ENCODE peak calls at places on chromosomes 13 and 19, in five cellular contexts. O is GM12878, Q is A549, Y is K562, V is HepG2. G is an unnamed sample.

GRCh38 chr13:24148414-24149305 is 11.9 kb upstream of the SPATA13 start:
- DNase-seq in O (no peak), Y (no peak), Q (peak; percentile 92), V (peak; percentile 90), G (peak; percentile 72)

GRCh38 chr19:41575998-41576397 is at the start of gene CEACAM21:
- DNase-seq in O (no peak), Q (no peak), Y (no peak), V (no peak), G (no peak)

GRCh38 chr19:6564393-6564792 is 26.6 kb downstream of the CD70 start:
- DNase-seq in Y (peak; percentile 69), V (peak; percentile 18), Q (no peak), O (no peak), G (peak; percentile 44)

GRCh38 chr19:17020823-17021222 is 5.8 kb downstream of the CPAMD8 start:
- DNase-seq in O (no peak), V (no peak), Q (no peak), Y (peak; percentile 65), G (peak; percentile 37)

GRCh38 chr13:41505209-41505835 is 48.0 kb downstream of the RGCC start:
- DNase-seq in Y (no peak), V (no peak), Q (no peak), O (no peak), G (no peak)

GRCh38 chr13:107348931-107349330 is 781.0 kb upstream of the ARGLU1 start:
- DNase-seq in Q (no peak), O (no peak), V (no peak), Y (no peak), G (no peak)

GRCh38 chr19:17762505-17763229 is 11.4 kb downstream of the FCHO1 start:
- DNase-seq in O (no peak), V (peak; percentile 59), Q (peak; percentile 38), Y (peak; percentile 84), G (peak; percentile 98)

GRCh38 chr13:75481176-75482069 is 546 bp downstream of the TBC1D4 start:
- DNase-seq in Y (peak; percentile 8), V (no peak), O (no peak), Q (peak; percentile 8), G (peak; percentile 68)

GRCh38 chr19:343451-343931 is 1.1 kb downstream of the MIER2 start:
- DNase-seq in V (no peak), O (no peak), Q (no peak), Y (no peak), G (peak; percentile 17)

GRCh38 chr19:5358173-5358800 is 17.7 kb upstream of the PTPRS start:
- DNase-seq in O (no peak), Q (no peak), V (peak; percentile 27), Y (peak; percentile 67), G (peak; percentile 82)

GRCh38 chr19:37867831-37868230 is 38.6 kb downstream of the WDR87 start:
- DNase-seq in Y (no peak), Q (no peak), V (no peak), O (no peak), G (no peak)

GRCh38 chr13:34179481-34179880 is 361.5 kb downstream of the RFC3 start:
- DNase-seq in O (no peak), Y (no peak), Q (no peak), V (no peak), G (peak; percentile 51)

GRCh38 chr19:307111-307531 is 15.9 kb upstream of the PLPP2 start:
- DNase-seq in Y (no peak), V (no peak), O (no peak), Q (no peak), G (no peak)

GRCh38 chr19:10270180-10270615 is 722 bp upstream of the ICAM1 start:
- DNase-seq in Q (no peak), V (no peak), O (no peak), Y (peak; percentile 72), G (peak; percentile 47)

GRCh38 chr13:42494157-42494556 is 79.8 kb upstream of the TNFSF11 start:
- DNase-seq in Q (no peak), Y (no peak), V (no peak), O (no peak), G (no peak)

GRCh38 chr13:45512148-45512498 is 47.4 kb downstream of the COG3 start:
- DNase-seq in Y (no peak), V (no peak), Q (no peak), O (no peak), G (no peak)

GRCh38 chr13:41383400-41383799 is 72.3 kb downstream of the NAA16 start:
- DNase-seq in Y (no peak), O (no peak), Q (no peak), V (no peak), G (no peak)

GRCh38 chr19:32945260-32945659 is 26.5 kb downstream of the CEP89 start:
- DNase-seq in Y (no peak), O (no peak), V (no peak), Q (no peak), G (peak; percentile 14)

GRCh38 chr19:52139291-52140076 is at the start of gene ZNF616:
- DNase-seq in Q (peak; percentile 60), Y (peak; percentile 98), V (peak; percentile 89), O (peak; percentile 71), G (peak; percentile 97)
- TF ChIP-seq JUNB in Q (no peak), Y (no peak), V (no peak), O (no peak), G (no peak)

DNA sequence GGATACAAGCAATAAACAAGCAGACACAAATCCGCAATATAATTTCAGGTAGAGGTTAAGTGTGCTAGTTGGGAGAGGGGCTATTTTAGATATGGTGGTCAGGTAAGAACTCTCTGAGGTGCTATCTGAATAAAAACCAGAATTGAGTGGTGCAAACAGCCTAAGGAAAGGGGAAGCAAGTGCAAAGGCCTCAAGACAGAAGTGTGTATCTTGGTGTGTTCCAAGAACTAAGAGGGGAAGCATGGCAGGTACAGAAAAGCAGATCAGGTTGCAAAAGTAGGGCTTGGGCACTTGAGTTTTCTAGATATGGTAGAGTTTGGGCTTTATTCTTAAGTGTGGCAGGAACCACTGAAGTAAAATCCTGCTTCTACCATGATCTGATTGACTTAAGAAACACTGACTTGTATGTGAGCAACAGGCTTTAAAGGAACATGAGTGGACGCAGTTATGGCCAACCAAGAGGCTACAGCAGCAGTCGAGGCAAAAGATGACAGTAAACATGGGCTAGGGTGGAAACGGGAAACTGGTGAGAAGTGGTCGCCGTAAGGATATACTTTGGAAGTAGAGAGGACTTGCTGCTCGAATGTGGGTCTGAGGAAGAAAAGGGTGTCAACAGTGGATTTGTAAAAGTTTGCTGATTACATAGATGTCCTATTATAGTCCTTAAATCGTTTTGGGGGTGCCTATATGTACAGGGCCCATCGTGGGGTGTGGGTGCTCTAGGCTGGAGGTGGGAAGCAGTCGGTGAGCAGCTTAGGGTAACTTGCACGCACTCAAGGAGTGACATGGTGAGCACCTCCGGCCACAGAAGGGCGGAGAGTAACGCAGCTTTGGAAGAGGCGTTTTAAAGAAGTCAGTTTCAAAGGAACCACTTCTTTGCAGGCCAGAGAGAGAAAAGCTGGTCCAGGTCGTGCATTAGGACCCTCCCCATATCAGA is 678 bp downstream of the TGDS start:
- DNase-seq in Y (peak; percentile 17), Q (peak; percentile 11), O (no peak), V (no peak), G (peak; percentile 33)
- TF ChIP-seq JUNB in Y (no peak), Q (no peak), O (no peak), V (no peak), G (no peak)

GRCh38 chr19:18967358-18968146 is 26.5 kb upstream of the HOMER3 start:
- DNase-seq in Y (no peak), Q (no peak), V (no peak), O (no peak), G (peak; percentile 17)
- TF ChIP-seq JUNB in Y (no peak), Q (no peak), V (no peak), O (no peak), G (no peak)

GRCh38 chr19:40256511-40256910 is 28.6 kb downstream of the AKT2 start:
- DNase-seq in O (no peak), Q (no peak), V (no peak), Y (no peak), G (no peak)

GRCh38 chr19:40254714-40255418 is 28.4 kb upstream of the CCNP start:
- DNase-seq in Q (no peak), V (no peak), O (no peak), Y (no peak), G (no peak)

GRCh38 chr19:40255619-40256166 is 29.2 kb upstream of the CCNP start:
- DNase-seq in Y (no peak), O (no peak), Q (no peak), V (peak; percentile 45), G (no peak)

GRCh38 chr19:40253611-40254092 is 27.2 kb upstream of the CCNP start:
- DNase-seq in Q (no peak), O (no peak), V (peak; percentile 87), Y (no peak), G (no peak)

GRCh38 chr19:40257096-40257517 is 28.0 kb downstream of the AKT2 start:
- DNase-seq in Q (no peak), Y (no peak), O (no peak), V (no peak), G (no peak)
- TF ChIP-seq JUNB in Q (no peak), Y (no peak), O (no peak), V (no peak), G (no peak)

DNA sequence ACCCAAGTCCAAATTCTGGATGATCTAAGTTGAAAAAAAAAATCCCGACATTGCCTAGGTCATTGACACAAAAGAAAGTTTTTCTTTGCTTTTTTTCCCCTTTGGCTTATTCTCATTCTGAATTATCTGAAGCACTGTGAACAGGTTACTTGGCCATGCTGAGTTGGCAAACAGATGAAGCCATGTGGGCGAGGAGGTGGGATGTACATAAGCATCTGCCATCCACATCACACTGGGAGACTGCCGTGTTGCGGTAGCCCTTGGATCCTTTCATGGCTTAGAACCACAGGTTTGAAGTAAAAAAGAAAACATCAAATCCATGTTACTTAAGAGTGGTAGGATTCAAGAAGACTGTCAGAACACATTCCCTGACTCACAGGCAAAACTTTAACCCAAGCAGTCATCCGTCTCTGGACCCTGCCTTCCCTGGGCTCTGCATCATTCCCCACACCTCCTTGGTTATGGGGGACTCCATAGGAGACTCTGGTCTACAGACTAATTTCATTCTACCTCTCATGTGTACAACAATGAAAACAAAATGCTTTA is 242.5 kb upstream of the SERP2 start:
- DNase-seq in O (no peak), Q (no peak), Y (no peak), V (no peak), G (no peak)
- TF ChIP-seq JUNB in O (no peak), Q (no peak), Y (no peak), V (no peak), G (no peak)

DNA sequence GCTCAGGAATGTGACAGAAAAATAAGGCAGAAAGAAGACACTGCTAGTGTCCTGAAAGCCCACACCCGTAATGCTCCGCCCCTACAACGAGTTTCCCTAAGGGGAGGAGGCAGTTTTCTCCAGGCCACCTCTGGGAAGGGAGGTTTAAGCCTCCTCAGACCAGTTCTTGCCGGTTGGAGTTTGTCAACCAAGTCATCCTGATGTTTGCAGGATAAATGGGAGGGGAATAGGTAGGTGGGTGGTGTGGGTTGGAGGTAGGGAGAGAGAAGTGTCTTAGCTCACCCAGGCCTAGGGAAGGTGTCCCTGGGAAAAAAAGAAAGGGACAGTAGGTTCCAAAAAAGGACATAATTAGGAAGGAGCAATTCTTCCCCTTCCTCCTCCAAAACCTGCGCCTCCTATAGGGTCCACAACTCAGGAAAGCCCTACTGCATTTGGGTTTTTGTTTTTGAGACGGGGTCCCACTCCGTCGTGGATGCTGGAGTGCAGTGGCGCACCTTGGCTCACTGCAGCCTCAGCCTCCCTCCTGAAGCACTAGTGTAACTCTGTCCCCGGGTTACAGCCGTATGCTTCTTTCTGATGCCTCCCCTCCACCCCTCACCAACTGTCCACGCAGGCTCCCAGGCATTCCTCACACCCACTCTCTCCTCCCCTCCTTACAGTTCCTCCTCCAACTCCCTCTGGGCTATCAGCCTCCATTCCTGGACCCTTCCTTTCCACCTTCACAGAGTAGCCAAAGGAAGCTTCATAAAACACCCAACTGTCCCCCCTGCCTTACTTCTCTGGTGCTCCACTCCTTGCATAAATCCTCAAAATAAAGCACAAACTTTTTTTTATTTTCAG is 2.0 kb upstream of the SERTAD3 start:
- DNase-seq in O (no peak), V (no peak), Q (no peak), Y (peak; percentile 59), G (peak; percentile 81)
- TF ChIP-seq JUNB in O (no peak), V (no peak), Q (no peak), Y (no peak), G (no peak)